ENCODE peak calls at places on chromosomes 6 and 20, in four cellular contexts. N, R, J and M are unnamed samples.
A peak's percentile ranks its signal among the peaks of the same experiment; 100 is the strongest.

GRCh38 chr6:108727966-108728730 is 120.1 kb upstream of the ARMC2 start:
- DNase-seq in J (no peak), R (no peak), N (no peak), M (no peak)

GRCh38 chr6:160031442-160031841 is 62.6 kb downstream of the IGF2R start:
- DNase-seq in N (no peak), J (no peak), R (no peak), M (no peak)

GRCh38 chr6:150267686-150268561 is 100.9 kb upstream of the IYD start:
- DNase-seq in J (peak; percentile 53), N (no peak), R (peak; percentile 91), M (no peak)

GRCh38 chr6:170110201-170111140 is 180.4 kb downstream of the DLL1 start:
- DNase-seq in J (no peak), R (no peak), N (no peak), M (no peak)

GRCh38 chr6:170276369-170277057 is 14.4 kb downstream of the DLL1 start:
- DNase-seq in J (no peak), N (no peak), R (no peak), M (no peak)

GRCh38 chr20:35339007-35339406 is 46.8 kb upstream of the FAM83C start:
- DNase-seq in R (peak; percentile 73), N (no peak), J (no peak), M (peak; percentile 17)

GRCh38 chr20:13396036-13396435 is 175.0 kb downstream of the ISM1 start:
- DNase-seq in J (no peak), N (peak; percentile 55), R (no peak), M (no peak)

GRCh38 chr6:155916870-155917624 is 461.4 kb upstream of the NOX3 start:
- DNase-seq in N (no peak), R (no peak), J (no peak), M (no peak)

GRCh38 chr6:13523826-13524622 is 36.6 kb upstream of the GFOD1 start:
- DNase-seq in J (no peak), N (peak; percentile 20), R (no peak), M (no peak)

GRCh38 chr6:168404560-168404959 is 36.4 kb upstream of the SMOC2 start:
- DNase-seq in N (no peak), R (no peak), J (no peak), M (no peak)

GRCh38 chr6:110596354-110596753 is 119.9 kb upstream of the SLC22A16 start:
- DNase-seq in J (no peak), N (no peak), R (no peak), M (no peak)

GRCh38 chr6:144104898-144105487 is 9.6 kb upstream of the SF3B5 start:
- DNase-seq in N (peak; percentile 63), J (peak; percentile 85), R (peak; percentile 60), M (peak; percentile 50)

GRCh38 chr6:111486921-111487320 is 3.9 kb upstream of the REV3L start:
- DNase-seq in R (peak; percentile 24), N (no peak), J (no peak), M (no peak)

GRCh38 chr6:20279608-20280287 is 67.5 kb upstream of the MBOAT1 start:
- DNase-seq in R (peak; percentile 28), J (peak; percentile 34), N (no peak), M (peak; percentile 24)

GRCh38 chr6:31178143-31179041 is 7.9 kb upstream of the POU5F1 start:
- DNase-seq in J (no peak), R (no peak), N (no peak), M (no peak)

GRCh38 chr20:58622671-58623578 is 28.2 kb upstream of the STX16 start:
- DNase-seq in J (no peak), N (no peak), R (no peak), M (no peak)

GRCh38 chr6:97059473-97059872 is 134.9 kb downstream of the KLHL32 start:
- DNase-seq in R (peak; percentile 17), N (peak; percentile 69), J (peak; percentile 69), M (peak; percentile 54)

GRCh38 chr20:1242530-1242929 is 16.7 kb downstream of the RAD21L1 start:
- DNase-seq in N (no peak), R (peak; percentile 34), J (no peak), M (no peak)

GRCh38 chr6:52423971-52424381 is 3.8 kb downstream of the EFHC1 start:
- DNase-seq in N (no peak), R (peak; percentile 64), J (peak; percentile 48), M (peak; percentile 80)

GRCh38 chr6:143279385-143279784 is 171.1 kb downstream of the ADAT2 start:
- DNase-seq in J (peak; percentile 3), R (peak; percentile 16), N (no peak), M (no peak)

GRCh38 chr20:10671221-10671849 is 2.5 kb downstream of the JAG1 start:
- DNase-seq in J (peak; percentile 92), R (peak; percentile 96), N (peak; percentile 89), M (peak; percentile 88)

GRCh38 chr20:43667341-43668132 is 623 bp downstream of the MYBL2 start:
- DNase-seq in R (no peak), J (peak; percentile 74), N (peak; percentile 18), M (peak; percentile 24)

GRCh38 chr6:133548409-133548808 is 307.3 kb downstream of the EYA4 start:
- DNase-seq in R (no peak), J (no peak), N (no peak), M (no peak)

GRCh38 chr6:162636167-162636566 is 91.4 kb downstream of the PRKN start:
- DNase-seq in J (no peak), N (no peak), R (no peak), M (no peak)

GRCh38 chr6:36677059-36677749 is 1.3 kb upstream of the CDKN1A start:
- DNase-seq in N (no peak), R (peak; percentile 72), J (no peak), M (no peak)

GRCh38 chr6:81241717-81242116 is 510.8 kb downstream of the TENT5A start:
- DNase-seq in N (peak; percentile 22), R (peak; percentile 2), J (peak; percentile 73), M (no peak)

GRCh38 chr6:134111062-134111677 is 58.7 kb upstream of the SLC2A12 start:
- DNase-seq in J (peak; percentile 89), R (peak; percentile 52), N (peak; percentile 78), M (peak; percentile 15)

GRCh38 chr6:11938285-11938890 is 73.7 kb upstream of the HIVEP1 start:
- DNase-seq in J (no peak), R (no peak), N (no peak), M (no peak)

DNA sequence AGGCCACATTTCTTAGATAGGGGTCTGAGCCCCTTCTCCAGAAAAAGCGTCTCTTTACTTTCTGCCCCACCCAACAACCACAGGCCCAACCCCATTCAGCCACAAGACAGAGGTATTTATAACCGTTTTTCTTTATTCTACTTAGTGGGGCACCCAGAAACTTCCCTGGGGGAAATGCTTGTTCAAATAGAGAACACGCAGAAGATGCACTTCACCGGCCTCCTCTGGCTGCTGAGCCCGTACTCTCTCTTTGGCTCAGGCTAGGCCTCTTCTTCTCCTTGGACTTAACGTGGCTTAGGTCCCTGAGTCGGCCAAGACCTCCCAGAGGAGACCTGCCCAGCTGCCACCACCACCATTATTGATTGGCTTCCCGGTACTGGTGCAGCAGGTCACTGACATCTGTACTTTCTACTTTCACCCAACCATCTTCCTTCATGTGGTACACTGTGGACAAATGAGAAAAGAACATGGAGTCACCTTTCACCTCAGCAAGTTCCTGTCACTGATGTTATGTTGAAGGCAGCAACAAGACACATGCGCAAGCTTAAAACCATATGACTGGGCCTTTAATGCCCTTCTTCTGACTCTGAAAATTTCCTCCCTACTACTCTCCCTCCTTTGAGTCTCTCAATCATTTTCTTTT is 2.2 kb upstream of the TAP2 start:
- DNase-seq in N (no peak), R (no peak), J (no peak), M (no peak)
- H3K4me1 ChIP-seq in N (peaks cover 25% of the 10 kb centered on the region), R (peaks cover 20% of the 10 kb centered on the region), J (peaks cover 9% of the 10 kb centered on the region), M (peaks cover 14% of the 10 kb centered on the region)

GRCh38 chr6:43274127-43274915 is 23.7 kb upstream of the SLC22A7 start:
- DNase-seq in N (no peak), R (no peak), J (no peak), M (no peak)

GRCh38 chr6:43273707-43274106 is 24.4 kb upstream of the SLC22A7 start:
- DNase-seq in N (no peak), R (no peak), J (no peak), M (no peak)

GRCh38 chr6:43276180-43277082 is 21.6 kb upstream of the SLC22A7 start:
- DNase-seq in R (no peak), N (no peak), J (no peak), M (no peak)

GRCh38 chr6:43275782-43276179 is 22.3 kb upstream of the SLC22A7 start:
- DNase-seq in R (no peak), N (no peak), J (no peak), M (no peak)

GRCh38 chr6:43274916-43275597 is 23.0 kb upstream of the SLC22A7 start:
- DNase-seq in R (no peak), J (no peak), N (no peak), M (no peak)
- TF ChIP-seq EZH2 in R (no peak), J (no peak), N (no peak), M (no peak)

DNA sequence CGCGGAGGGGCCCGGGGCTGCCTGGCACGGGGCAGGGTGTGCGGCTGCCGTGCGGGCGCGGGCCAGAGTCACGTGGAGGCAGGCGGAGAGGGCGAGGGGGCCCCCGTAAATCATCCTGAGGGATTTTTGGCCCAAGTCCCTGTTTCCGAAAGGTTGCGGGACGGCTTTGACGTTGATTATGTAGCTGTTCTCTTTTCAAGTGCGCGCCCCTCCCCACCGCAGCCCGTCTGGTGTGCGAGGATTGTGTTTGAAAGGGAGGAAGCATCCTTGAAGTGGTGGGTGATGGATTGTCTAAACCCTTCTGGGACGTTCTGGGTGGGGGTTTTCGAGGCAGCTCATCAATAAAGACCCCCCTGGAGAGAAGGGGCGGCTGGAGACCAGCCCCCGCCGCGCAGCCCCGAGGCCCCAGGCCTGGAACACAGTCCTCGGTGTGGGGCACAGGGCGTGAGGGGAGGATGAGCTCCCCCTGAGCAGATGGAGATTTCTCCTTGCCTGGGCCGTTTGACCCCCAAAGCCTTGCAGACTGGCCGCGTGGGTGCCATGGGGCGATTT is 7.0 kb upstream of the FOXF2 start:
- DNase-seq in N (no peak), J (no peak), R (no peak), M (no peak)
- H3K4me3 ChIP-seq in N (peak overlapping the region; percentile 39), J (no peak overlapping the region), R (no peak overlapping the region), M (no peak overlapping the region)

GRCh38 chr6:40888456-40888990 is 150.5 kb downstream of the UNC5CL start:
- DNase-seq in J (no peak), N (no peak), R (no peak), M (no peak)

GRCh38 chr6:40887079-40887822 is 151.8 kb downstream of the UNC5CL start:
- DNase-seq in J (no peak), R (no peak), N (no peak), M (no peak)

GRCh38 chr6:40887904-40888303 is 151.1 kb downstream of the UNC5CL start:
- DNase-seq in J (no peak), R (no peak), N (no peak), M (no peak)

GRCh38 chr6:40882321-40882720 is 156.7 kb downstream of the UNC5CL start:
- DNase-seq in R (no peak), J (no peak), N (no peak), M (no peak)

GRCh38 chr6:40885139-40885774 is 153.8 kb downstream of the UNC5CL start:
- DNase-seq in R (no peak), J (no peak), N (no peak), M (no peak)
- H3K4me1 ChIP-seq in R (peaks cover 9% of the 10 kb centered on the region), J (no peaks in the 10 kb centered on the region), N (no peaks in the 10 kb centered on the region), M (no peaks in the 10 kb centered on the region)